ENCODE peak calls at places on chromosomes 2 and 18, in four cellular contexts. Q is HTR-8/SVneo, X is G401, L is hypothalamus. R is an unnamed sample.

GRCh38 chr18:34121157-34121807 is 103.4 kb downstream of the NOL4 start:
- DNase-seq in Q (no peak), X (no peak), L (no peak), R (no peak)

GRCh38 chr2:21010813-21011439 is 32.9 kb downstream of the APOB start:
- DNase-seq in Q (no peak), X (no peak), L (no peak), R (no peak)

GRCh38 chr2:75896779-75897366 is 186.2 kb upstream of the GCFC2 start:
- DNase-seq in Q (peak), X (peak), L (no peak), R (no peak)

GRCh38 chr2:45237850-45238542 is 228.7 kb upstream of the SIX2 start:
- DNase-seq in Q (peak), X (no peak), L (no peak), R (peak)

GRCh38 chr18:66005831-66006588 is 255.2 kb downstream of the CDH7 start:
- DNase-seq in Q (no peak), X (no peak), L (no peak), R (no peak)

GRCh38 chr18:70422061-70422965 is 133.5 kb downstream of the SOCS6 start:
- DNase-seq in Q (peak), X (peak), L (peak), R (peak)

GRCh38 chr2:49225126-49225525 is 70.8 kb upstream of the FSHR start:
- DNase-seq in Q (no peak), X (no peak), L (no peak), R (no peak)

GRCh38 chr2:239509388-239510143 is 108.7 kb upstream of the HDAC4 start:
- DNase-seq in Q (no peak), X (no peak), L (no peak), R (no peak)

GRCh38 chr18:70559446-70559845 is 270.6 kb downstream of the SOCS6 start:
- DNase-seq in Q (no peak), X (peak), L (no peak), R (no peak)

GRCh38 chr2:173355132-173355865 is 627 bp downstream of the CDCA7 start:
- DNase-seq in Q (peak), X (peak), L (peak), R (peak)

GRCh38 chr2:46964835-46965560 is 49.4 kb upstream of the MCFD2 start:
- DNase-seq in Q (no peak), X (no peak), L (no peak), R (peak)

GRCh38 chr2:127796389-127796788 is 14.6 kb downstream of the WDR33 start:
- DNase-seq in Q (no peak), X (no peak), L (no peak), R (no peak)

GRCh38 chr18:27704721-27705361 is 472.1 kb downstream of the CDH2 start:
- DNase-seq in Q (no peak), X (no peak), L (no peak), R (no peak)

GRCh38 chr2:233006648-233007047 is 6.4 kb downstream of the NGEF start:
- DNase-seq in Q (no peak), X (no peak), L (no peak), R (no peak)

GRCh38 chr2:186575302-186575701 is 14.6 kb upstream of the ITGAV start:
- DNase-seq in Q (peak), X (no peak), L (no peak), R (peak)